ENCODE peak calls at places on chromosome 18, in six cellular contexts. R is IMR-90, T is HCT116, F is mesenchymal stem cell, L is OCI-LY7, N is astrocyte. V is an unnamed sample.

GRCh38 chr18:45526120-45526841 is 89.0 kb upstream of the SLC14A2 start:
- DNase-seq in R (no peak), T (no peak), F (no peak), N (peak), L (no peak), V (peak)

GRCh38 chr18:13541621-13542519 is 184.5 kb downstream of the FAM210A start:
- DNase-seq in F (peak), L (no peak), R (no peak), N (no peak), T (no peak), V (no peak)

GRCh38 chr18:80006726-80007125 is 18.4 kb upstream of the TXNL4A start:
- DNase-seq in T (no peak), N (no peak), R (no peak), L (no peak), F (no peak), V (peak)

GRCh38 chr18:56702946-56703345 is 51.8 kb downstream of the WDR7 start:
- DNase-seq in R (peak), L (peak), F (peak), N (peak), T (peak), V (peak)

GRCh38 chr18:76860411-76860810 is 38.1 kb downstream of the ZNF236 start:
- DNase-seq in T (no peak), F (no peak), L (no peak), N (peak), R (no peak), V (no peak)

GRCh38 chr18:29172151-29173015 is 995.5 kb upstream of the CDH2 start:
- DNase-seq in L (no peak), N (no peak), F (peak), R (peak), T (no peak), V (no peak)

GRCh38 chr18:22694954-22695353 is 238.2 kb upstream of the RBBP8 start:
- DNase-seq in L (no peak), N (peak), T (peak), F (peak), R (peak), V (no peak)

GRCh38 chr18:23870963-23871362 is 143.6 kb upstream of the TTC39C start:
- DNase-seq in N (no peak), R (no peak), L (no peak), T (no peak), F (no peak), V (no peak)

GRCh38 chr18:59911600-59911999 is 11.8 kb downstream of the PMAIP1 start:
- DNase-seq in N (no peak), T (no peak), L (peak), R (no peak), F (peak), V (peak)

GRCh38 chr18:9708882-9709877 is 1.1 kb downstream of the RAB31 start:
- DNase-seq in N (no peak), R (no peak), F (peak), L (no peak), T (no peak), V (no peak)

GRCh38 chr18:24875286-24875685 is 414.8 kb downstream of the HRH4 start:
- DNase-seq in L (no peak), R (no peak), F (no peak), T (no peak), N (no peak), V (no peak)

GRCh38 chr18:4605222-4605621 is 150.1 kb upstream of the DLGAP1 start:
- DNase-seq in N (no peak), L (no peak), T (no peak), R (no peak), F (no peak), V (peak)

GRCh38 chr18:36493349-36494281 is 196.1 kb downstream of the FHOD3 start:
- DNase-seq in R (peak), N (no peak), F (no peak), L (no peak), T (no peak), V (peak)

GRCh38 chr18:49658871-49659378 is 97.1 kb downstream of the LIPG start:
- DNase-seq in R (no peak), T (no peak), F (no peak), L (no peak), N (no peak), V (no peak)

GRCh38 chr18:62331581-62332436 is 6.7 kb downstream of the TNFRSF11A start:
- DNase-seq in F (peak), T (no peak), R (peak), L (no peak), N (peak), V (no peak)

GRCh38 chr18:79614211-79615028 is 65.2 kb upstream of the CTDP1 start:
- DNase-seq in N (no peak), L (no peak), T (no peak), F (no peak), R (no peak), V (no peak)

GRCh38 chr18:45342166-45342565 is 273.1 kb upstream of the SLC14A2 start:
- DNase-seq in L (no peak), R (no peak), T (no peak), F (no peak), N (no peak), V (no peak)

GRCh38 chr18:76568726-76569125 is 73.7 kb upstream of the ZNF516 start:
- DNase-seq in R (no peak), F (no peak), N (no peak), T (no peak), L (no peak), V (no peak)

GRCh38 chr18:79454034-79454735 is 58.5 kb downstream of the NFATC1 start:
- DNase-seq in N (peak), R (peak), F (peak), L (no peak), T (no peak), V (no peak)

GRCh38 chr18:64026350-64026749 is 56.5 kb downstream of the SERPINB8 start:
- DNase-seq in R (no peak), N (no peak), F (no peak), L (no peak), T (no peak), V (no peak)

GRCh38 chr18:9135081-9135911 is 1.3 kb upstream of the ANKRD12 start:
- DNase-seq in R (no peak), N (no peak), F (no peak), L (no peak), T (no peak), V (no peak)

GRCh38 chr18:11089931-11090715 is 59.2 kb downstream of the PIEZO2 start:
- DNase-seq in T (no peak), F (no peak), N (no peak), L (no peak), R (no peak), V (no peak)
- H3K4me2 ChIP-seq in T (no peak), F (no peak), N (no peak), L (no peak), R (no peak), V (no peak)

GRCh38 chr18:32767400-32767799 is 5.4 kb downstream of the KLHL14 start:
- DNase-seq in N (no peak), L (no peak), F (peak), T (no peak), R (no peak), V (peak)

GRCh38 chr18:32761231-32761785 is 11.5 kb downstream of the KLHL14 start:
- DNase-seq in N (no peak), F (no peak), T (no peak), L (peak), R (no peak), V (peak)

GRCh38 chr18:32763306-32763705 is 9.5 kb downstream of the KLHL14 start:
- DNase-seq in T (no peak), R (no peak), F (no peak), N (no peak), L (no peak), V (no peak)

GRCh38 chr18:32768646-32769206 is 4.1 kb downstream of the KLHL14 start:
- DNase-seq in L (no peak), R (no peak), F (peak), N (no peak), T (no peak), V (peak)

GRCh38 chr18:32764611-32765244 is 8.1 kb downstream of the KLHL14 start:
- DNase-seq in T (no peak), R (no peak), L (no peak), N (no peak), F (no peak), V (no peak)
- H2AFZ ChIP-seq in T (no peak), R (no peak), L (no peak), N (no peak), F (no peak), V (no peak)

GRCh38 chr18:75137346-75137877 is 71.5 kb downstream of the PTGR3 start:
- DNase-seq in T (no peak), R (no peak), L (no peak), F (no peak), N (no peak), V (no peak)
- H3K4me2 ChIP-seq in T (no peak), R (no peak), L (no peak), F (no peak), N (no peak), V (no peak)

GRCh38 chr18:39960545-39960944 is 1994.5 kb upstream of the PIK3C3 start:
- DNase-seq in T (no peak), F (no peak), R (peak), N (peak), L (no peak), V (no peak)

GRCh38 chr18:39959839-39960238 is 1995.2 kb upstream of the PIK3C3 start:
- DNase-seq in L (no peak), N (peak), F (no peak), R (no peak), T (no peak), V (no peak)

GRCh38 chr18:39962546-39962945 is 1992.5 kb upstream of the PIK3C3 start:
- DNase-seq in N (no peak), F (no peak), R (no peak), L (no peak), T (no peak), V (no peak)

GRCh38 chr18:39958876-39959275 is 1996.2 kb upstream of the PIK3C3 start:
- DNase-seq in R (no peak), F (no peak), T (no peak), L (no peak), N (peak), V (no peak)
- H2AFZ ChIP-seq in R (no peak), F (no peak), T (no peak), L (no peak), N (no peak), V (no peak)

GRCh38 chr18:10833656-10834055 is 307.8 kb downstream of the NAPG start:
- DNase-seq in F (no peak), L (no peak), N (no peak), T (no peak), R (no peak), V (no peak)
- H3K4me2 ChIP-seq in F (no peak), L (no peak), N (no peak), T (no peak), R (no peak), V (no peak)